ENCODE peak calls at places on chromosome 4, in nine cellular contexts. One of them, this sample, is unnamed.

GRCh38 chr4:48851651-48852050 is 20.8 kb downstream of the OCIAD1 start:
- DNase-seq in cardiac muscle cell: no peak
- DNase-seq in stomach: no peak
- DNase-seq in fibroblast of mammary gland: no peak
- DNase-seq in A549: no peak
- DNase-seq in CD8-positive, alpha-beta T cell: no peak
- DNase-seq in tibial artery: no peak
- DNase-seq in pancreas: no peak
- DNase-seq in MM.1S: no peak
- DNase-seq in this sample: no peak

GRCh38 chr4:160257324-160257723 is 1154.4 kb downstream of the RAPGEF2 start:
- DNase-seq in cardiac muscle cell: no peak
- DNase-seq in stomach: no peak
- DNase-seq in fibroblast of mammary gland: no peak
- DNase-seq in A549: no peak
- DNase-seq in CD8-positive, alpha-beta T cell: no peak
- DNase-seq in tibial artery: no peak
- DNase-seq in pancreas: no peak
- DNase-seq in MM.1S: no peak
- DNase-seq in this sample: no peak

GRCh38 chr4:112978691-112979472 is 70.6 kb upstream of the ANK2 start:
- DNase-seq in cardiac muscle cell: no peak
- DNase-seq in stomach: no peak
- DNase-seq in fibroblast of mammary gland: peak; percentile 76
- DNase-seq in A549: no peak
- DNase-seq in CD8-positive, alpha-beta T cell: no peak
- DNase-seq in tibial artery: no peak
- DNase-seq in pancreas: peak; percentile 28
- DNase-seq in MM.1S: no peak
- DNase-seq in this sample: no peak

GRCh38 chr4:5708171-5708828 is at the start of gene EVC2:
- DNase-seq in cardiac muscle cell: peak; percentile 54
- DNase-seq in stomach: peak; percentile 60
- DNase-seq in fibroblast of mammary gland: peak; percentile 62
- DNase-seq in A549: peak; percentile 27
- DNase-seq in CD8-positive, alpha-beta T cell: no peak
- DNase-seq in tibial artery: peak; percentile 71
- DNase-seq in pancreas: peak; percentile 85
- DNase-seq in MM.1S: peak; percentile 83
- DNase-seq in this sample: no peak

GRCh38 chr4:18938343-18939109 is 917.0 kb upstream of the LCORL start:
- DNase-seq in cardiac muscle cell: no peak
- DNase-seq in stomach: no peak
- DNase-seq in fibroblast of mammary gland: no peak
- DNase-seq in A549: no peak
- DNase-seq in CD8-positive, alpha-beta T cell: no peak
- DNase-seq in tibial artery: no peak
- DNase-seq in pancreas: no peak
- DNase-seq in MM.1S: no peak
- DNase-seq in this sample: no peak

GRCh38 chr4:154982187-154983047 is 201.3 kb downstream of the RBM46 start:
- DNase-seq in cardiac muscle cell: peak; percentile 70
- DNase-seq in stomach: peak; percentile 74
- DNase-seq in fibroblast of mammary gland: peak; percentile 80
- DNase-seq in A549: peak; percentile 43
- DNase-seq in CD8-positive, alpha-beta T cell: peak; percentile 20
- DNase-seq in tibial artery: peak; percentile 48
- DNase-seq in pancreas: no peak
- DNase-seq in MM.1S: peak; percentile 55
- DNase-seq in this sample: peak; percentile 22

GRCh38 chr4:72169861-72170260 is 138.1 kb downstream of the NPFFR2 start:
- DNase-seq in cardiac muscle cell: no peak
- DNase-seq in stomach: no peak
- DNase-seq in fibroblast of mammary gland: no peak
- DNase-seq in A549: no peak
- DNase-seq in CD8-positive, alpha-beta T cell: no peak
- DNase-seq in tibial artery: no peak
- DNase-seq in pancreas: no peak
- DNase-seq in MM.1S: no peak
- DNase-seq in this sample: no peak

GRCh38 chr4:2694691-2695090 is 61.4 kb downstream of the TNIP2 start:
- DNase-seq in cardiac muscle cell: no peak
- DNase-seq in stomach: no peak
- DNase-seq in fibroblast of mammary gland: peak; percentile 41
- DNase-seq in A549: no peak
- DNase-seq in CD8-positive, alpha-beta T cell: no peak
- DNase-seq in tibial artery: no peak
- DNase-seq in pancreas: no peak
- DNase-seq in MM.1S: no peak
- DNase-seq in this sample: no peak

GRCh38 chr4:56630876-56631666 is 50.0 kb downstream of the HOPX start:
- DNase-seq in cardiac muscle cell: no peak
- DNase-seq in stomach: no peak
- DNase-seq in fibroblast of mammary gland: peak; percentile 84
- DNase-seq in A549: no peak
- DNase-seq in CD8-positive, alpha-beta T cell: no peak
- DNase-seq in tibial artery: no peak
- DNase-seq in pancreas: no peak
- DNase-seq in MM.1S: no peak
- DNase-seq in this sample: no peak

GRCh38 chr4:176879370-176880116 is 86.8 kb upstream of the VEGFC start:
- DNase-seq in cardiac muscle cell: no peak
- DNase-seq in stomach: no peak
- DNase-seq in fibroblast of mammary gland: peak; percentile 43
- DNase-seq in A549: peak; percentile 12
- DNase-seq in CD8-positive, alpha-beta T cell: no peak
- DNase-seq in tibial artery: no peak
- DNase-seq in pancreas: no peak
- DNase-seq in MM.1S: no peak
- DNase-seq in this sample: no peak

DNA sequence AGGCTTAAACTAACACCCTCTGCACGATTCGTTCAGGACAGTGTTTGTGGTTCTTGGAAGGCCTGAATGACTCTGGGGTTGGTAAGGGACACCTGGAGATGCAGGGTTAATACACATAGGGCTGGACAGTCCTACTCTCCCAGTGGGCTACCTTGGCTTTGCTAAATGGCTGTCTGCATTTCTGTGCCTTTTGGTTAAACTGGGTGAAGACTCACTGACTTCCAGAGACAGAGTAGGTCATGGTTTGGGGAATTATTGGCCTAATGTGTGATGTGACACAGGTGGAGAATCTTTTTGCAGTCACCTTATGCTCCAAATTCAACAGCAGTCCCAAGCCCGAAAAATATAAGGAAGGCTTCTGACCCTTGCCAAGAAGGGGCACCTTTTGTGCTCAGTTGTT is 10.5 kb downstream of the POU4F2 start:
- DNase-seq in cardiac muscle cell: no peak
- DNase-seq in stomach: no peak
- DNase-seq in fibroblast of mammary gland: no peak
- DNase-seq in A549: no peak
- DNase-seq in CD8-positive, alpha-beta T cell: no peak
- DNase-seq in tibial artery: no peak
- DNase-seq in pancreas: no peak
- DNase-seq in MM.1S: no peak
- DNase-seq in this sample: no peak
- H3K4me3 ChIP-seq in cardiac muscle cell: no peak overlapping the region
- H3K4me3 ChIP-seq in stomach: no peak overlapping the region
- H3K4me3 ChIP-seq in fibroblast of mammary gland: no peak overlapping the region
- H3K4me3 ChIP-seq in A549: no peak overlapping the region
- H3K4me3 ChIP-seq in CD8-positive, alpha-beta T cell: no peak overlapping the region
- H3K4me3 ChIP-seq in tibial artery: no peak overlapping the region
- H3K4me3 ChIP-seq in pancreas: no peak overlapping the region
- H3K4me3 ChIP-seq in MM.1S: no peak overlapping the region
- H3K4me3 ChIP-seq in this sample: no peak overlapping the region

DNA sequence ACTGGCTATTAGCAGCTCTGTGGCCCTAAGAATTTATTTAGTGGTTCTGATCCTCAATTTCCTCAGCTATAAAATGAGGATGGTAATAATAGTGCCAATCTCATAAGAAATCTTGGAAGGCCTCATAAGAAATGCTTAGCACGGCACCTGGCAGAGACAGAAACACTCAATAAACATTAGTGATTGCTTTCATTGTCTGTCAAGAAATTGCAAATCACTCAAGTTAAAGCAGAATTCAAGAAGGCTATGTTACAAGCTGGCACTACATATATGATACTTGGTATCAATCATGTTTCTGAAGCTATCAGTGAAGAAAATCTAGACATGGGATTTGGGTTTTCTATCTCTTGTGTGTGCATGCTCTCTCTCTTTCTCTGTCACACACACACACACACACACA is 267.7 kb upstream of the KCNIP4 start:
- DNase-seq in cardiac muscle cell: no peak
- DNase-seq in stomach: no peak
- DNase-seq in fibroblast of mammary gland: no peak
- DNase-seq in A549: no peak
- DNase-seq in CD8-positive, alpha-beta T cell: no peak
- DNase-seq in tibial artery: no peak
- DNase-seq in pancreas: no peak
- DNase-seq in MM.1S: no peak
- DNase-seq in this sample: no peak
- H3K4me3 ChIP-seq in cardiac muscle cell: no peak overlapping the region
- H3K4me3 ChIP-seq in stomach: no peak overlapping the region
- H3K4me3 ChIP-seq in fibroblast of mammary gland: no peak overlapping the region
- H3K4me3 ChIP-seq in A549: no peak overlapping the region
- H3K4me3 ChIP-seq in CD8-positive, alpha-beta T cell: no peak overlapping the region
- H3K4me3 ChIP-seq in tibial artery: no peak overlapping the region
- H3K4me3 ChIP-seq in pancreas: no peak overlapping the region
- H3K4me3 ChIP-seq in MM.1S: no peak overlapping the region
- H3K4me3 ChIP-seq in this sample: no peak overlapping the region

GRCh38 chr4:32697281-32697814 is 1977.2 kb downstream of the PCDH7 start:
- DNase-seq in cardiac muscle cell: no peak
- DNase-seq in stomach: no peak
- DNase-seq in fibroblast of mammary gland: no peak
- DNase-seq in A549: no peak
- DNase-seq in CD8-positive, alpha-beta T cell: no peak
- DNase-seq in tibial artery: no peak
- DNase-seq in pancreas: no peak
- DNase-seq in MM.1S: peak; percentile 41
- DNase-seq in this sample: no peak
- H3K4me3 ChIP-seq in cardiac muscle cell: no peak overlapping the region
- H3K4me3 ChIP-seq in stomach: no peak overlapping the region
- H3K4me3 ChIP-seq in fibroblast of mammary gland: no peak overlapping the region
- H3K4me3 ChIP-seq in A549: no peak overlapping the region
- H3K4me3 ChIP-seq in CD8-positive, alpha-beta T cell: no peak overlapping the region
- H3K4me3 ChIP-seq in tibial artery: no peak overlapping the region
- H3K4me3 ChIP-seq in pancreas: no peak overlapping the region
- H3K4me3 ChIP-seq in MM.1S: no peak overlapping the region
- H3K4me3 ChIP-seq in this sample: no peak overlapping the region

DNA sequence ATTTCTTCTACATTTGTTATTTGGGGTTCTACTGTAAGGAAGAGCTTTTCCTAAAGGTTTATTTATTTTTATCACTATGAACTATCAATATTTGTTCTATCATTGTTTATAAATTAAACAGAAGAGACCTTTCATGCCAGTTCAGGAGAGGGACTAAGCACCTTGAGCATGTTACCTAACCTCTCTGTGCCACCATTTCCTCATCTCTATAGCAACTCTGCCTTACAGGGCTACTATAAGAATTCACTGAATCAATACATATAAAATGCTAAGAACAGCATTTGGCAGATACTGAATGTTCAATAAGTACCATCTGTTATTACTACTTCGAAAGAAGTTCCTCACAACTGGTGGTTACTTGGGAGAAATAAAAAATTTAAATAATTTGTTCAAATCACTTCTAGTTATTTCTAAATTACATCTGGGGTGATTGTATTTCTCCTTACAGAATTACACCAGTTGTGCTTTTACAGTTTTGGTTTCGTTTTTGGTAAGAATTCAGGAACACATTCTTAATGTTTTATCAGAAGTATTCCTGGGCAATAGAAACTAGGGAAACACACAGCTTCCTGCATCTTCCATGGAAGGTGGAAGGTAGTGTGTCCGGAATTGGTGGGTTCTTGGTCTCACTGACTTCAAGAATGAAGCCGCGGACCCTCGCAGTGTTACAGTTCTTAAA is 32.9 kb downstream of the EREG start:
- DNase-seq in cardiac muscle cell: no peak
- DNase-seq in stomach: no peak
- DNase-seq in fibroblast of mammary gland: no peak
- DNase-seq in A549: no peak
- DNase-seq in CD8-positive, alpha-beta T cell: no peak
- DNase-seq in tibial artery: no peak
- DNase-seq in pancreas: no peak
- DNase-seq in MM.1S: peak; percentile 48
- DNase-seq in this sample: peak; percentile 2
- H3K4me3 ChIP-seq in cardiac muscle cell: no peak overlapping the region
- H3K4me3 ChIP-seq in stomach: peak overlapping the region; percentile 41
- H3K4me3 ChIP-seq in fibroblast of mammary gland: peak overlapping the region; percentile 12
- H3K4me3 ChIP-seq in A549: no peak overlapping the region
- H3K4me3 ChIP-seq in CD8-positive, alpha-beta T cell: peak overlapping the region; percentile 93
- H3K4me3 ChIP-seq in tibial artery: peak overlapping the region; percentile 18
- H3K4me3 ChIP-seq in pancreas: no peak overlapping the region
- H3K4me3 ChIP-seq in MM.1S: peak overlapping the region; percentile 70
- H3K4me3 ChIP-seq in this sample: peak overlapping the region; percentile 57

DNA sequence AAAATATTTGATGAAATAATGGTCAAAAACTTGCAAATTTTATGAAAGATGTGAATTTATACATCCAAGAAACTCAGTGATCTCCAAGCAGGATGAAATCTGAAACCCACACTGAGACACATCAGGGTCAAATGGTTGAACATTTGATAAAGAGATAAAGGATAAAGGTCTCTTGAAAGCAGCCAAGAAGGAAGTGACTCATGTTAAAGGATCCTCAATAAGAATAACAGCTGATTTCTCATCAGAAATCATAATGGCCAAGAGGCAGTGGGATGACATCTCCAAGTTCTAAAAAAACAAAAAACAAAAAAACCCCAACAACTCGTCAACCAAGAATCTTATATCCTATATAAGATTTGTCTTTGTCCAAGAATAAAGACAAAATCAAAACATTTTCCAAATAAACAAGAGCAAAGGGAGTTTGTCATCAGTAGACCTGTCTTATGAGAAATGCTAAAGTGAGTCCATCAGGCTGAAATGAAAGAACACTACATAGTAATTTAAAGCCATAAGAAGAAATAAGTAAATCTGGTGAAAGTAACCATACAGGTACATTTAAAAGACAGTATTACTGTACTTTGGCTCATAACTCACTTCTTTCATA is 121.7 kb downstream of the PDS5A start:
- DNase-seq in cardiac muscle cell: no peak
- DNase-seq in stomach: no peak
- DNase-seq in fibroblast of mammary gland: peak; percentile 35
- DNase-seq in A549: peak; percentile 28
- DNase-seq in CD8-positive, alpha-beta T cell: no peak
- DNase-seq in tibial artery: no peak
- DNase-seq in pancreas: no peak
- DNase-seq in MM.1S: no peak
- DNase-seq in this sample: no peak
- H3K4me3 ChIP-seq in cardiac muscle cell: no peak overlapping the region
- H3K4me3 ChIP-seq in stomach: no peak overlapping the region
- H3K4me3 ChIP-seq in fibroblast of mammary gland: no peak overlapping the region
- H3K4me3 ChIP-seq in A549: no peak overlapping the region
- H3K4me3 ChIP-seq in CD8-positive, alpha-beta T cell: no peak overlapping the region
- H3K4me3 ChIP-seq in tibial artery: no peak overlapping the region
- H3K4me3 ChIP-seq in pancreas: no peak overlapping the region
- H3K4me3 ChIP-seq in MM.1S: no peak overlapping the region
- H3K4me3 ChIP-seq in this sample: no peak overlapping the region